ENCODE peak calls at places on chromosomes 6 and 20, in four cellular contexts. A is HEK293T, E is neural crest cell, L is DMS153. K is an unnamed sample.

GRCh38 chr6:106847116-106847515 is 127.4 kb downstream of the CD24 start:
- DNase-seq in A (no peak), E (no peak), L (no peak), K (no peak)

GRCh38 chr6:26170181-26170580 is 83.0 kb downstream of the HFE start:
- DNase-seq in A (no peak), E (no peak), L (no peak), K (no peak)

GRCh38 chr6:36544228-36544627 is 3.1 kb downstream of the STK38 start:
- DNase-seq in A (no peak), E (no peak), L (no peak), K (no peak)

GRCh38 chr6:43803055-43803782 is 33.2 kb downstream of the VEGFA start:
- DNase-seq in A (no peak), E (no peak), L (no peak), K (no peak)

GRCh38 chr6:85118233-85118632 is 331.6 kb upstream of the NT5E start:
- DNase-seq in A (no peak), E (no peak), L (no peak), K (no peak)

GRCh38 chr6:158531970-158532369 is 27.9 kb upstream of the TMEM181 start:
- DNase-seq in A (no peak), E (no peak), L (no peak), K (no peak)

GRCh38 chr20:46415773-46416172 is 9.4 kb upstream of the ELMO2 start:
- DNase-seq in A (no peak), E (no peak), L (no peak), K (no peak)

GRCh38 chr20:52905235-52905634 is 66.9 kb upstream of the TSHZ2 start:
- DNase-seq in A (no peak), E (no peak), L (no peak), K (no peak)

GRCh38 chr20:17859616-17860232 is 108.9 kb downstream of the SNX5 start:
- DNase-seq in A (no peak), E (no peak), L (peak; percentile 55), K (no peak)

GRCh38 chr6:40661726-40662125 is 74.6 kb upstream of the LRFN2 start:
- DNase-seq in A (no peak), E (no peak), L (no peak), K (no peak)

GRCh38 chr20:3408251-3408637 is 775 bp upstream of the DNAAF9 start:
- DNase-seq in A (no peak), E (no peak), L (no peak), K (no peak)